ENCODE peak calls at places on chromosome 10, in five cellular contexts. V is GM23338, B is right cardiac atrium, T is ascending aorta, G is mesenchymal stem cell. O is an unnamed sample. For H3K27me3, the result is how much of the 10 kb centered on the place peaks cover.

GRCh38 chr10:17562572-17562971 is 54.6 kb downstream of the HACD1 start:
- DNase-seq in V (peak), B (no peak), T (no peak), G (peak), O (no peak)

GRCh38 chr10:69831231-69831855 is 29.6 kb downstream of the COL13A1 start:
- DNase-seq in V (no peak), B (no peak), T (no peak), G (no peak), O (no peak)

GRCh38 chr10:124229516-124230051 is 136.2 kb upstream of the CHST15 start:
- DNase-seq in V (no peak), B (no peak), T (no peak), G (no peak), O (no peak)

GRCh38 chr10:84429926-84430520 is 101.6 kb downstream of the CCSER2 start:
- DNase-seq in V (peak), B (peak), T (peak), G (peak), O (no peak)

GRCh38 chr10:1854271-1854670 is 116.9 kb upstream of the ADARB2 start:
- DNase-seq in V (no peak), B (no peak), T (no peak), G (no peak), O (no peak)

GRCh38 chr10:30247704-30248103 is 101.4 kb downstream of the MTPAP start:
- DNase-seq in V (no peak), B (no peak), T (no peak), G (no peak), O (no peak)

GRCh38 chr10:21526952-21527633 is 1.6 kb upstream of the SKIDA1 start:
- DNase-seq in V (peak), B (peak), T (peak), G (peak), O (no peak)

GRCh38 chr10:48792687-48793096 is 108.0 kb downstream of the WDFY4 start:
- DNase-seq in V (no peak), B (no peak), T (no peak), G (no peak), O (peak)

GRCh38 chr10:78817361-78817760 is 251.4 kb upstream of the ZMIZ1 start:
- DNase-seq in V (peak), B (no peak), T (no peak), G (peak), O (no peak)

GRCh38 chr10:104333728-104334373 is 4.4 kb downstream of the ITPRIP start:
- DNase-seq in V (no peak), B (no peak), T (peak), G (no peak), O (no peak)

GRCh38 chr10:31836569-31837406 is 91.8 kb downstream of the ARHGAP12 start:
- DNase-seq in V (peak), B (no peak), T (no peak), G (peak), O (no peak)

GRCh38 chr10:119281581-119282071 is 74.3 kb downstream of the GRK5 start:
- DNase-seq in V (no peak), B (peak), T (peak), G (no peak), O (no peak)

GRCh38 chr10:13100349-13101294 is 659 bp downstream of the OPTN start:
- DNase-seq in V (peak), B (no peak), T (peak), G (peak), O (no peak)

GRCh38 chr10:1504940-1505339 is 232.4 kb downstream of the ADARB2 start:
- DNase-seq in V (no peak), B (no peak), T (no peak), G (no peak), O (no peak)

GRCh38 chr10:92238062-92238585 is 52.8 kb downstream of the CPEB3 start:
- DNase-seq in V (no peak), B (no peak), T (no peak), G (no peak), O (no peak)

GRCh38 chr10:50809596-50809995 is 69.9 kb downstream of the ASAH2B start:
- DNase-seq in V (no peak), B (no peak), T (no peak), G (no peak), O (no peak)

GRCh38 chr10:102449321-102450123 is 1.8 kb downstream of the C10orf95 start:
- DNase-seq in V (peak), B (peak), T (peak), G (peak), O (no peak)

GRCh38 chr10:62610649-62611229 is 193.8 kb upstream of the ADO start:
- DNase-seq in V (peak), B (peak), T (no peak), G (peak), O (no peak)

GRCh38 chr10:68665841-68666240 is 55.2 kb upstream of the CCAR1 start:
- DNase-seq in V (no peak), B (no peak), T (no peak), G (no peak), O (peak)

GRCh38 chr10:33211123-33211878 is 123.2 kb downstream of the NRP1 start:
- DNase-seq in V (no peak), B (peak), T (peak), G (peak), O (peak)

GRCh38 chr10:122078326-122078725 is 89.4 kb downstream of the TACC2 start:
- DNase-seq in V (no peak), B (no peak), T (peak), G (no peak), O (no peak)

GRCh38 chr10:31700222-31700621 is 228.4 kb downstream of the ARHGAP12 start:
- DNase-seq in V (no peak), B (peak), T (no peak), G (peak), O (no peak)

GRCh38 chr10:12287772-12288171 is 61.6 kb upstream of the CAMK1D start:
- DNase-seq in V (no peak), B (no peak), T (no peak), G (no peak), O (no peak)

GRCh38 chr10:66455304-66455703 is 470.5 kb upstream of the LRRTM3 start:
- DNase-seq in V (no peak), B (no peak), T (no peak), G (no peak), O (no peak)

GRCh38 chr10:29895436-29895835 is 163.9 kb downstream of the JCAD start:
- DNase-seq in V (peak), B (peak), T (peak), G (peak), O (peak)

GRCh38 chr10:69573056-69573806 is at the start of gene NEUROG3:
- DNase-seq in V (peak), B (no peak), T (no peak), G (no peak), O (no peak)

GRCh38 chr10:80529604-80530003 is 8.1 kb upstream of the SH2D4B start:
- DNase-seq in V (no peak), B (no peak), T (no peak), G (peak), O (no peak)

GRCh38 chr10:36026656-36027390 is 384.7 kb upstream of the FZD8 start:
- DNase-seq in V (no peak), B (no peak), T (no peak), G (no peak), O (no peak)

GRCh38 chr10:16891375-16892313 is 74.4 kb upstream of the RSU1 start:
- DNase-seq in V (peak), B (peak), T (peak), G (peak), O (peak)

GRCh38 chr10:27383595-27384542 is 120.2 kb upstream of the RAB18 start:
- DNase-seq in V (no peak), B (no peak), T (no peak), G (peak), O (no peak)

GRCh38 chr10:33136271-33136670 is 178.2 kb upstream of the ITGB1 start:
- DNase-seq in V (no peak), B (no peak), T (no peak), G (peak), O (no peak)

GRCh38 chr10:63247771-63248170 is 114.6 kb downstream of the NRBF2 start:
- DNase-seq in V (no peak), B (no peak), T (no peak), G (no peak), O (no peak)

GRCh38 chr10:36671607-36672006 is 453.8 kb upstream of the ANKRD30A start:
- DNase-seq in V (no peak), B (no peak), T (no peak), G (peak), O (peak)

GRCh38 chr10:97961979-97962378 is 68.4 kb downstream of the CRTAC1 start:
- DNase-seq in V (no peak), B (no peak), T (no peak), G (no peak), O (no peak)

GRCh38 chr10:51718804-51719291 is 19.5 kb upstream of the CSTF2T start:
- DNase-seq in V (peak), B (no peak), T (no peak), G (peak), O (peak)

GRCh38 chr10:25068152-25069058 is 52.0 kb downstream of the THNSL1 start:
- DNase-seq in V (peak), B (no peak), T (no peak), G (peak), O (no peak)

GRCh38 chr10:22651276-22651980 is 63.0 kb downstream of the PIP4K2A start:
- DNase-seq in V (no peak), B (no peak), T (no peak), G (no peak), O (no peak)

DNA sequence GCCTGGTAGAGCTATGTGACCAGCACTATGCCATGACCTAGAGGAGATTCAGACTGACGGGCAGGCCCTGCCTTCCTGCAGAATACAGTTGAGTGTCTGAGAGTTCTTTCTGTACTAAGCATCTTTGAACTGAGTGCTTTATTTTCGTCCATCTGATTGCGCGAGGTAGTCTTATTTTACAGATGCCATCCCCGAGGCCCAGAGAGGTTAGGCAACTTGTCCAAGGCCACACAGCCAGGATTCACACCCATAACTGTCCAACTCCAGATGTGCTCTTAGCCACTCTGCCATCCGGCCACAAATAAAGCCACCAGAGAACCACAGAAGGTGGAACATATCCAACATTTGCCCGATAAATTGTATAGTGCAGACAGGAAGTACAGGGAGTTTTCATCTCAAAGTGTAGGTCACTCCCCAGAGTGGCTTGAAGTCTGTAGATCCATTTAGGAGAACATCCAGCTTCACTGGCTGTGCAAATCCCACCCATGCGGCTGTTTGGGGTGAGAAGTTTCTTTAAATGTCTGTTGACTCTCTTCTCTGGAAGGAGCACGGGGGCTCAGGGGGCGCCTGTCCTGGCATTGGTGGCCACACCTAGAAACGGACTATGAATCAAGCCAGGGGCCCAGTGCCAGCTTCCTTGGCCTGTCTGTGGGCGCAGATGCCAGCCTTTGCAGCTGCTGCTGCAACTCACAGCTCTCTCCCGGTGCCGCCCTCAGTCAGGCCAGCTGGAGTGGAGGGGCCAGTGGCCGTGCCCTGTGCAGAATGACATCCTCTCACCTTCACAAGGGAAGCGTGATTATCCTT is 11.1 kb downstream of the CHST3 start:
- DNase-seq in V (no peak), B (peak), T (peak), G (no peak), O (no peak)
- H3K4me3 ChIP-seq in V (no peak), B (no peak), T (peak), G (no peak), O (no peak)

DNA sequence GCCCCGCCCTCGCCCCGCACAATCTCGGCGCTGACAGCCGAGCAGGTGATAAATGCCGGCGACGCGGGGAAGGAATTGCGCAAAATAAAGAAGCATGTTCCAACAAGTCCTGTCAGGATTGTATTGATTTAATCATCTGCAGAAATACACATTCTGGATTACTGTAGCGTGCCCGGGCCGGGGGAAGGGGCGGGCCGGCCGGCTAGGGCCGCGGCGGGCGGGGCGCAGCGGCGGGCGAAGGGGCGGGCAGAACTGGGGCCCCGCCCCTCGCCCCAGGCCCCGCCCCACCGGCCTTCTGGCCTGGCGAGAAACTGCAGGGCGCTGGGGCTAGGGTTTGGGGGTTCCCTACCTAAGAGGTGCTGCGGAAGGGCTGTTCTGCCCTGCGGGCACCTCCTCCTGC is 88.9 kb upstream of the PAX2 start:
- DNase-seq in V (peak), B (no peak), T (no peak), G (no peak), O (no peak)
- H3K27me3 ChIP-seq in V (half or more), B (under half), T (under half), G (half or more), O (half or more)

GRCh38 chr10:87506988-87507387 is 2.3 kb downstream of the MINPP1 start:
- DNase-seq in V (no peak), B (no peak), T (no peak), G (no peak), O (no peak)
- H3K4me3 ChIP-seq in V (peak), B (no peak), T (peak), G (no peak), O (no peak)

GRCh38 chr10:127498081-127498480 is 51.0 kb upstream of the NPS start:
- DNase-seq in V (no peak), B (no peak), T (no peak), G (no peak), O (no peak)

GRCh38 chr10:127506094-127506493 is 43.0 kb upstream of the NPS start:
- DNase-seq in V (no peak), B (no peak), T (no peak), G (no peak), O (no peak)

GRCh38 chr10:127496045-127496444 is 53.1 kb upstream of the NPS start:
- DNase-seq in V (no peak), B (no peak), T (no peak), G (no peak), O (no peak)

GRCh38 chr10:127500098-127500497 is 49.0 kb upstream of the NPS start:
- DNase-seq in V (no peak), B (no peak), T (no peak), G (no peak), O (no peak)
- H3K27me3 ChIP-seq in V (under half), B (under half), T (under half), G (under half), O (under half)

GRCh38 chr10:132188331-132188730 is 1.6 kb downstream of the DPYSL4 start:
- DNase-seq in V (peak), B (peak), T (no peak), G (no peak), O (no peak)

GRCh38 chr10:132185601-132186487 is 904 bp upstream of the DPYSL4 start:
- DNase-seq in V (peak), B (peak), T (no peak), G (peak), O (no peak)

GRCh38 chr10:132186488-132187413 is at the start of gene DPYSL4:
- DNase-seq in V (peak), B (peak), T (no peak), G (no peak), O (no peak)

GRCh38 chr10:132189016-132189415 is 2.3 kb downstream of the DPYSL4 start:
- DNase-seq in V (no peak), B (peak), T (no peak), G (no peak), O (no peak)

DNA sequence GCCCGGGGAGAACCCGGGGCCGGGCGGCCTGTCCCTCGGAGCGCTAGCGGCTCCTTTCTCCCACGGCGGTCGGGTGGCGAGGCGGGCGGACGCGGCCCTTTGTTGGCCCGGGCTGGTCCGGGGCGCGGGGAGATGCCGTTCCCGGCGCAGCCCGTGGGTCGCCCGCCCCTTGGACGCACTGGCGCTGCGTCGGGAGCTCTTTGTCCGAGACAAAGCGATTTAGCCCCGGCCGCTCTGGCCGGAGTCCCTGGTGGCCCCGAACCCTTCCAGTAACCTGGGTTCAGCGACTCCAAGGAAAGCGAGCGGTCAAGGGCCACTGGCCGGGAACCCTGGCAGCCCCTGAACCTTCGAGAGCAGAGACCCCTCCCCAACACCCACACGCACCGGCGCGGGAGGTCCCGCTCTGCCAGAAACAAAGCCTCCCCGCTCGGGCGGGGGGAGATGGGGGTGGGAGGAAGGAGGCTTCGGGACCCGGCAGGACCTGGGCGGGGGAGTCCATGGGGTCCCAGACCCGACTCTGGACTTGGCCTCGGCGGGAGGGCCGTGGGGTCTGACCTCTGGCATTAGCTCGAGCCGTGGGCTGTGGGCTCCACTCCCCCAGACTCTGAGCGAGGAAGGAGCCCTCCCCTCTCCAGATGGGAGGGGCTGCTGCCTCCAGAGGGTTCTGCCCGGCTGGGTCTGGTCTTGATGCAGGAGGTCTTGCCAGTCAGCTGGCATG is 832 bp downstream of the DPYSL4 start:
- DNase-seq in V (peak), B (peak), T (no peak), G (no peak), O (no peak)
- H3K4me3 ChIP-seq in V (peak), B (peak), T (peak), G (peak), O (peak)

DNA sequence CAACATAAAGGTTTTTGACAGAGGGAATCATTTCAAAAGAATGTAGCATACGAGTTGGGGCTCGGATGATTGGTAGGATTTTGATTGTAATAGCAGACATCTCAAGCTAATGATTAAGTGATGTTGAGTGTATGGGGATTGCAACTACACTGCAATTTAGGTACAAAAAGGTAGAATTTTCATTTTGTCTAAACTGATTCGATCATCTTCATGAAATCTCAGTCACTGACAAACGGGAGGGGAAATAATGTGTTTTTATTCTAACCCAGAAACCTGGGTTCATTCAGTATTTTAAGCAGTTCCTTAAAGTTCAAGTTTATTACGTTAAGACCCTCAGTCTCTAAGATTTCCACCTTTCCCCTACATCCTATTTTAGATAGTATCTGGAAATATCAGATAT is 3.9 kb upstream of the PHYHIPL start:
- DNase-seq in V (no peak), B (no peak), T (no peak), G (no peak), O (no peak)
- H3K27me3 ChIP-seq in V (under half), B (under half), T (under half), G (under half), O (under half)

DNA sequence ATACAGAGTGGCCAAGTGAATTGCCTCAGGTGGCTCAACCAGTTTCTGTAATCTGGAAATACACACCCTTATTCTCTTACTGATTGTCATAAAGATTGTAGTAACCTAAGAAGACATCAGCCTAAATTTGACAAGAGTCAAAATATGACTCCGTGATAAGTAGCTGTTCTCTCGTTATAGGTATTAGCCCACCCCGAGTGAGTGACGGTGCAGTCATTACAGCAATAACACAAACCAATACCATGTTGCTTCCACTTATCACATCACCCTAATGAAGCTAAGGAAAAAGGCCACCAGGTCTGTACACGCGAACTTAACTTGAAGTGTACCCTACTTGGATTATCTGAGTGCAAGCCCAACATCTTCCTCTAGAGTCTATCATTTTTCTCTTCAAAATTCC is 23.3 kb downstream of the PIK3AP1 start:
- DNase-seq in V (no peak), B (no peak), T (no peak), G (no peak), O (no peak)
- H3K4me3 ChIP-seq in V (no peak), B (no peak), T (no peak), G (no peak), O (no peak)

GRCh38 chr10:71211759-71212248 is 566 bp upstream of the UNC5B start:
- DNase-seq in V (no peak), B (no peak), T (no peak), G (no peak), O (no peak)

GRCh38 chr10:71211053-71211452 is 1.3 kb upstream of the UNC5B start:
- DNase-seq in V (no peak), B (no peak), T (peak), G (no peak), O (no peak)

GRCh38 chr10:71207578-71207977 is 4.8 kb upstream of the UNC5B start:
- DNase-seq in V (no peak), B (no peak), T (no peak), G (no peak), O (no peak)

GRCh38 chr10:71210031-71210871 is 2.1 kb upstream of the UNC5B start:
- DNase-seq in V (no peak), B (no peak), T (peak), G (no peak), O (no peak)

GRCh38 chr10:71209324-71210030 is 2.9 kb upstream of the UNC5B start:
- DNase-seq in V (no peak), B (no peak), T (peak), G (no peak), O (no peak)
- H3K27me3 ChIP-seq in V (under half), B (under half), T (under half), G (half or more), O (under half)